ENCODE peak calls at places on chromosome 7, in four cellular contexts. P is PC-9, U is testis, R is right lobe of liver. A is an unnamed sample.

GRCh38 chr7:129684777-129685176 is 73.3 kb downstream of the NRF1 start:
- DNase-seq in P (no peak), U (no peak), R (no peak), A (no peak)

GRCh38 chr7:47227762-47228177 is 354.1 kb downstream of the TNS3 start:
- DNase-seq in P (no peak), U (no peak), R (no peak), A (no peak)

GRCh38 chr7:2687881-2688318 is at the start of gene AMZ1:
- DNase-seq in P (no peak), U (no peak), R (no peak), A (no peak)

GRCh38 chr7:128928159-128928558 is 9.6 kb upstream of the IRF5 start:
- DNase-seq in P (no peak), U (no peak), R (no peak), A (peak; percentile 24)

GRCh38 chr7:35781200-35781701 is 19.6 kb upstream of the SEPTIN7 start:
- DNase-seq in P (no peak), U (no peak), R (no peak), A (no peak)

GRCh38 chr7:24572421-24573007 is 738 bp upstream of the PALS2 start:
- DNase-seq in P (peak; percentile 80), U (peak; percentile 26), R (peak; percentile 51), A (peak; percentile 19)

GRCh38 chr7:2045559-2046405 is 187.0 kb downstream of the MAD1L1 start:
- DNase-seq in P (no peak), U (no peak), R (no peak), A (no peak)

GRCh38 chr7:29353810-29354209 is 159.2 kb downstream of the CHN2 start:
- DNase-seq in P (no peak), U (no peak), R (no peak), A (no peak)

GRCh38 chr7:12550956-12551355 is 19.6 kb upstream of the SCIN start:
- DNase-seq in P (no peak), U (no peak), R (no peak), A (no peak)

GRCh38 chr7:1244701-1245526 is 12.2 kb downstream of the UNCX start:
- DNase-seq in P (no peak), U (no peak), R (no peak), A (no peak)

GRCh38 chr7:155788616-155789000 is 23.7 kb downstream of the SHH start:
- DNase-seq in P (no peak), U (no peak), R (no peak), A (peak; percentile 44)

GRCh38 chr7:155785536-155785935 is 26.7 kb downstream of the SHH start:
- DNase-seq in P (no peak), U (no peak), R (no peak), A (peak; percentile 24)

GRCh38 chr7:155786491-155786890 is 25.8 kb downstream of the SHH start:
- DNase-seq in P (no peak), U (no peak), R (no peak), A (no peak)

GRCh38 chr7:155789001-155789725 is 23.1 kb downstream of the SHH start:
- DNase-seq in P (no peak), U (no peak), R (no peak), A (peak; percentile 48)

DNA sequence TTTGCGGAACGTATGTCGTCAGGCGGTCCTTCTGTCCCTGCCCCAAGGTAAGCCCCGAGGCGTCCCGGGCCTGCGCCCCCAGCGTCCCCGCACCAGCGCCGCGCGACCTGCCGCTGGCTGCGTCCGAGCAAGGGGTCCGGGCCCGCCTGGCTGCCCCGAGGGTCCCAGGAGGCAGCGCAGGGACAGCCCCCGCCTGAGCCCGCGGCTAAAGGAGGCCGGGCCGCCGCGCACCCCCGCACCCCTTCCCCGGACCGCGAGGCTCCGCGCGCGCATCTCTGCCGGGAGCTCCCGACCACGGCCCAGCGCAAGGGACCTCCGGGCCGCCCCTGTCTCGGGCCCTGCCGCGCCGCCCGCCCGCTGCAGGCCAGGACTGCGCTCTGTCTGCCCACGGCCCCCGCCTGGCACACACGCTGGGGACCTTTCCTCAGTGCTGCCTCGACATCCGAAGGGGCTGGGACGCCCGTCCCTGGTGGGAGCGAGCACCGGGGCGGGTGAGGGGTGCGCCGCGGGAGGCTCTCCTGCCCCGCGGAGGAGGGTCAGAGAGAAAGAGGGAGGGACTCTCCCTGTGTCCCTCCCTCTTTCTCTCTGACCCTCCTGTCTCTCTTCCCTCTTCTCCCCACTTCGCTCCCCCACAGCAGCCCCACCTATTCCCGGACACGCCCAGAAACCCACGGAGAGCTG is 25.0 kb downstream of the SHH start:
- DNase-seq in P (no peak), U (no peak), R (no peak), A (peak; percentile 46)
- H3K4me3 ChIP-seq in P (no peak overlapping the region), U (peak overlapping the region; percentile 29), R (peak overlapping the region; percentile 26), A (peak overlapping the region; percentile 32)

DNA sequence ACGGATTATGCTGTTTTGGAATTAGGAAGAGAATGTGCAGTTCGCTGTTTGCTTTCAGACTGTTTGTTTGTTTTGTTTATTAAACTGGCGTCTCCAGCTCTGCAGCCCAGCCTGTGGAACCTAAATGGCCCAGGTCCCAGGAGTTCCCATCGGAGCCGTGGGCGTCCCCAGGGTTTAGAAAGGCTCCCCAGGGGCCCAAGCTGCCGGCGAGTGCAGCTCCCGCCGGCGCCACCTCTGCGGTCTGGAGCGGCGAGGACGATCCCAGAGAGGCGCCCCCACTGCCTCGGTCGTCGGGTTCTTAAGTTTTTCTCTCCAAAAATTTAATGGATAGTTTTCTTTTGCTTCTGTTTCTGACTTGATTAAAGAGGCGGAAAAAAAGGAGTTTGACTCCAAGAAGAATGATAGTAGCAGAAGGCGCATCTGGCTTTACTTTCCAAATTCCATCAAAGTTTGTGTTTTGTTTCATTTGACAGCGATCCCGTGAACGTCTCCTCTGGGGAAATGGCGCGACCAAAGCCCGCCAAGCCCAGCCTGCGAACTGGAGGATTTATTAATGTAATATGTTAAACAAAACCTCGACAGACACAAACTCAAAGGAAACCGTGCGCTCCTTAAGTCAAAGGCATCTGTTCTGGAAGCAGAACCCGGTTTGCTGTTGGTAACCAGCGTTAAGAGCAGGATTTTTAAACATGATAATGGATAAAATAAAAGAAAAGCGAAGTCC is 712 bp upstream of the FZD1 start:
- DNase-seq in P (no peak), U (peak; percentile 44), R (peak; percentile 51), A (peak; percentile 52)
- TF ChIP-seq CTCF in P (no peak), U (no peak), R (no peak), A (no peak)

GRCh38 chr7:66356277-66356721 is 151.2 kb downstream of the TPST1 start:
- DNase-seq in P (no peak), U (no peak), R (no peak), A (no peak)
- H3K36me3 ChIP-seq in P (no peaks in the 10 kb centered on the region), U (no peaks in the 10 kb centered on the region), R (peaks cover 4% of the 10 kb centered on the region), A (no peaks in the 10 kb centered on the region)

GRCh38 chr7:143025331-143025730 is 1.6 kb downstream of the OR9A2 start:
- DNase-seq in P (no peak), U (no peak), R (no peak), A (no peak)
- H3K4me3 ChIP-seq in P (no peak overlapping the region), U (no peak overlapping the region), R (no peak overlapping the region), A (no peak overlapping the region)

GRCh38 chr7:80139179-80139578 is 4.5 kb downstream of the GNAI1 start:
- DNase-seq in P (no peak), U (no peak), R (no peak), A (no peak)

GRCh38 chr7:80140388-80140787 is 5.8 kb downstream of the GNAI1 start:
- DNase-seq in P (no peak), U (no peak), R (no peak), A (no peak)

GRCh38 chr7:80146561-80146960 is 11.9 kb downstream of the GNAI1 start:
- DNase-seq in P (no peak), U (no peak), R (no peak), A (no peak)

GRCh38 chr7:80145780-80146422 is 11.3 kb downstream of the GNAI1 start:
- DNase-seq in P (peak; percentile 78), U (no peak), R (no peak), A (no peak)

GRCh38 chr7:80142853-80143580 is 8.4 kb downstream of the GNAI1 start:
- DNase-seq in P (no peak), U (no peak), R (no peak), A (no peak)
- TF ChIP-seq CTCF in P (no peak), U (no peak), R (no peak), A (no peak)

DNA sequence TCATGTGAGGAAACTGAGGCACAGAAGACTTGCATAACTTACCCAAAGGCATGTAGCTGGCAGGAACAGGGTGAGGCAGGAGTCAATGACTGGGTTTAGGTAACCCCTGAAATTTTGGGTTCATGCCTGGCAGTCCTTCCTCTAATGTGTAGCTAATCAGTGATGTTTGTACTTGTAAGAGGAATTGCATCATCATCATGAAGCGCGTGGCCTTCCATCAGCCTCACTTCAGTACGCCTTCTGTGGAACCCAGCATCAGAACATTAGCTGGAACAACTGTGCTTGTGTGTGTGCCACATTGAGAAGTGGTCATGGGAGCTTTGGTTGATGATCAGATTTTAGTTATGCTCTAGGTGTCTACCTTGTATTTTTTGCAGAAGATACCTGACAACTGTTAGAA is 18.2 kb upstream of the STMP1 start:
- DNase-seq in P (no peak), U (no peak), R (no peak), A (no peak)
- H3K36me3 ChIP-seq in P (peaks cover 29% of the 10 kb centered on the region), U (no peaks in the 10 kb centered on the region), R (peaks cover 7% of the 10 kb centered on the region), A (no peaks in the 10 kb centered on the region)

GRCh38 chr7:81851413-81851812 is 81.6 kb upstream of the HGF start:
- DNase-seq in P (no peak), U (no peak), R (no peak), A (no peak)

GRCh38 chr7:81845628-81846259 is 75.9 kb upstream of the HGF start:
- DNase-seq in P (no peak), U (no peak), R (no peak), A (no peak)

GRCh38 chr7:81842361-81842760 is 72.5 kb upstream of the HGF start:
- DNase-seq in P (no peak), U (no peak), R (no peak), A (no peak)

GRCh38 chr7:81846398-81846797 is 76.6 kb upstream of the HGF start:
- DNase-seq in P (no peak), U (no peak), R (no peak), A (no peak)
- H3K4me3 ChIP-seq in P (no peak overlapping the region), U (no peak overlapping the region), R (no peak overlapping the region), A (no peak overlapping the region)

GRCh38 chr7:124077546-124077945 is 44.7 kb upstream of the TMEM229A start:
- DNase-seq in P (no peak), U (no peak), R (no peak), A (no peak)
- TF ChIP-seq CTCF in P (no peak), U (peak; percentile 21), R (no peak), A (no peak)

GRCh38 chr7:65953321-65953720 is 28.7 kb downstream of the GUSB start:
- DNase-seq in P (no peak), U (no peak), R (no peak), A (no peak)

GRCh38 chr7:65960351-65961074 is 21.5 kb downstream of the GUSB start:
- DNase-seq in P (no peak), U (no peak), R (peak; percentile 82), A (no peak)

GRCh38 chr7:65951837-65952578 is 30.0 kb downstream of the GUSB start:
- DNase-seq in P (peak; percentile 53), U (no peak), R (peak; percentile 70), A (no peak)

GRCh38 chr7:65953890-65954289 is 28.1 kb downstream of the GUSB start:
- DNase-seq in P (no peak), U (no peak), R (peak; percentile 47), A (no peak)

GRCh38 chr7:65955718-65956117 is 26.3 kb downstream of the GUSB start:
- DNase-seq in P (no peak), U (no peak), R (peak; percentile 63), A (no peak)
- H3K36me3 ChIP-seq in P (peaks cover 29% of the 10 kb centered on the region), U (no peaks in the 10 kb centered on the region), R (no peaks in the 10 kb centered on the region), A (no peaks in the 10 kb centered on the region)